ENCODE peak calls at places on chromosome X, in five cellular contexts. B is pancreas, W is NCI-H1930, S is NCI-H2029, G is AG04450. K is an unnamed sample.

GRCh38 chrX:16946971-16947562 is 609 bp downstream of the REPS2 start:
- DNase-seq in W (no peak), G (no peak), S (no peak), B (peak), K (no peak)

GRCh38 chrX:96704661-96705060 is 20.0 kb downstream of the DIAPH2 start:
- DNase-seq in S (no peak), B (no peak), G (no peak), W (no peak), K (no peak)

GRCh38 chrX:138877746-138878145 is 166.2 kb upstream of the FGF13 start:
- DNase-seq in G (no peak), S (no peak), B (no peak), W (no peak), K (no peak)

GRCh38 chrX:48945517-48946348 is 11.7 kb downstream of the OTUD5 start:
- DNase-seq in G (peak), W (no peak), S (no peak), B (peak), K (peak)

GRCh38 chrX:69424161-69424560 is 80.0 kb upstream of the NALF2 start:
- DNase-seq in W (no peak), B (no peak), S (no peak), G (no peak), K (no peak)

GRCh38 chrX:40542972-40543371 is 37.8 kb upstream of the ATP6AP2 start:
- DNase-seq in B (no peak), G (no peak), W (no peak), S (no peak), K (no peak)

GRCh38 chrX:136689441-136689840 is 41.5 kb downstream of the CD40LG start:
- DNase-seq in S (no peak), W (no peak), G (no peak), B (no peak), K (no peak)

GRCh38 chrX:25288676-25289075 is 272.9 kb upstream of the ARX start:
- DNase-seq in G (no peak), B (no peak), W (no peak), S (no peak), K (no peak)

GRCh38 chrX:2928127-2928582 is 984 bp downstream of the ARSD start:
- DNase-seq in G (no peak), W (peak), B (peak), S (no peak), K (no peak)

K was measured in NCI-H1048.